ENCODE peak calls at places on chromosomes 12 and 14, in six cellular contexts. K, V, O, E, F and S are unnamed samples.
A peak's percentile ranks its signal among the peaks of the same experiment; 100 is the strongest.

GRCh38 chr14:20690848-20691640 is 2.5 kb downstream of the ANG start:
- DNase-seq in K (peak; percentile 48), V (peak; percentile 60), O (peak; percentile 36), E (peak; percentile 84), F (peak; percentile 60), S (no peak)

GRCh38 chr12:55142896-55143870 is 17.0 kb downstream of the OR9K2 start:
- DNase-seq in K (no peak), V (peak; percentile 25), O (no peak), E (peak; percentile 40), F (peak; percentile 41), S (no peak)

GRCh38 chr14:33709286-33709685 is 241.6 kb downstream of the EGLN3 start:
- DNase-seq in K (no peak), V (no peak), O (no peak), E (no peak), F (no peak), S (no peak)

GRCh38 chr14:39107624-39108023 is 4.6 kb upstream of the SEC23A start:
- DNase-seq in K (no peak), V (no peak), O (peak; percentile 21), E (peak; percentile 78), F (no peak), S (no peak)

GRCh38 chr12:99984271-99985128 is at the start of gene ANKS1B:
- DNase-seq in K (peak; percentile 24), V (no peak), O (peak; percentile 36), E (no peak), F (no peak), S (peak; percentile 68)

GRCh38 chr12:93008044-93008778 is 79.1 kb upstream of the EEA1 start:
- DNase-seq in K (no peak), V (no peak), O (no peak), E (peak; percentile 62), F (no peak), S (no peak)

GRCh38 chr12:121786441-121786825 is 7.1 kb downstream of the RHOF start:
- DNase-seq in K (peak; percentile 88), V (no peak), O (no peak), E (peak; percentile 68), F (peak; percentile 99), S (no peak)

GRCh38 chr14:36207500-36207899 is 31.0 kb upstream of the PTCSC3 start:
- DNase-seq in K (no peak), V (no peak), O (no peak), E (peak; percentile 35), F (no peak), S (no peak)

GRCh38 chr12:123519151-123520001 is 14.1 kb downstream of the RILPL1 start:
- DNase-seq in K (peak; percentile 11), V (no peak), O (no peak), E (peak; percentile 84), F (no peak), S (no peak)

GRCh38 chr12:106648736-106649135 is 65.9 kb downstream of the RFX4 start:
- DNase-seq in K (no peak), V (no peak), O (no peak), E (no peak), F (no peak), S (peak; percentile 39)

GRCh38 chr14:76333664-76334063 is 42.3 kb upstream of the ESRRB start:
- DNase-seq in K (no peak), V (no peak), O (no peak), E (no peak), F (no peak), S (no peak)

GRCh38 chr12:54364413-54364812 is at the start of gene GPR84:
- DNase-seq in K (no peak), V (no peak), O (no peak), E (no peak), F (no peak), S (no peak)

GRCh38 chr14:24943024-24943423 is 106.9 kb downstream of the STXBP6 start:
- DNase-seq in K (peak; percentile 17), V (no peak), O (no peak), E (no peak), F (no peak), S (no peak)

GRCh38 chr12:87796961-87797516 is 232.2 kb downstream of the C12orf50 start:
- DNase-seq in K (no peak), V (no peak), O (no peak), E (no peak), F (no peak), S (no peak)

GRCh38 chr12:80648866-80649265 is 58.6 kb upstream of the MYF6 start:
- DNase-seq in K (no peak), V (no peak), O (no peak), E (no peak), F (no peak), S (no peak)

GRCh38 chr14:63155511-63156189 is 48.6 kb upstream of the RHOJ start:
- DNase-seq in K (no peak), V (no peak), O (no peak), E (no peak), F (no peak), S (no peak)

GRCh38 chr14:90905531-90905930 is 89.3 kb upstream of the TTC7B start:
- DNase-seq in K (no peak), V (no peak), O (peak; percentile 5), E (no peak), F (no peak), S (no peak)

GRCh38 chr14:90900712-90901111 is 84.5 kb upstream of the TTC7B start:
- DNase-seq in K (no peak), V (no peak), O (no peak), E (no peak), F (no peak), S (no peak)

GRCh38 chr14:90907178-90907577 is 90.9 kb upstream of the TTC7B start:
- DNase-seq in K (no peak), V (no peak), O (no peak), E (no peak), F (no peak), S (no peak)

GRCh38 chr14:90903101-90903500 is 86.9 kb upstream of the TTC7B start:
- DNase-seq in K (peak; percentile 69), V (peak; percentile 13), O (peak; percentile 16), E (peak; percentile 40), F (peak; percentile 45), S (no peak)
- TF ChIP-seq POLR2AphosphoS5 in K (no peak), V (no peak), O (no peak), E (no peak), F (no peak), S (no peak)

DNA sequence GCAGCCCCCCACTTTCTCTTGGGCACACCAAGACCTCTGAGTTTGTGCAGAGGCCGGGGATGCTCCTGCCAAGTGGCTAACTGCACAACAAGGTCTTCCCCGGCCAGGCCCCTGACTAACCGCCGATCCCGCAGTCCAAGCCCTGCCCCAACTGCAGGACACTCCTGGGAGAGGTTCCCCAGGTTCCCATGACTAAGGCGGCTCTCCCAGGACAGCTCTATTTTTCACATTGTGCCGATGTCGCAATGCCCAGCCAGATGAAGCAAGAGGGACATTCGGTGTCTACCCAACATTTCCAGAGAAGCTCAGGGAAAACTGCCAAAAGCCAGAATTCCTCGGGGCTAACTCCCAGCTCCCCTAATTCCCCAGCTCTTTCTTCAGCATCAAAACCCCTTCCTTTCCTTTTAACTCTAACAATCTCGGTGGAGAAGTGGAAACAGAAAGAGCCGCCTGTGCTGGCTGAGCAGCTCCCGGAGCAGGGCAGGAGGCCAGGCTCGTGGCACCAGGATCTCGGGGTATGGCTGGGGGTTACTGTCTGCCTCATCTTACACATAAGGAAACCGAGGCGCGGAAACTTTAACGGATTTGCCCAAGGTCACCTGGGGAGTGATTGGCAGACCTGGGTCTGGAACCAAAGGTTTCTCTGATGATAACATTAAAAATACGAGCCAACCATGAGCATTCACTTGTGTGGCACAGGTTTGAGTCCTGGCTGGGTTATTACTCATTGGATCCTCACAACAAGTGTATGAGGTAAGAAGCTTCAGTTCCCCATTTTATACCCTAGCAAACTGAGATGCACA is 318.3 kb downstream of the BCL11B start:
- DNase-seq in K (peak; percentile 59), V (no peak), O (no peak), E (no peak), F (no peak), S (peak; percentile 92)
- TF ChIP-seq POLR2AphosphoS5 in K (peak; percentile 42), V (no peak), O (no peak), E (no peak), F (no peak), S (peak; percentile 17)

DNA sequence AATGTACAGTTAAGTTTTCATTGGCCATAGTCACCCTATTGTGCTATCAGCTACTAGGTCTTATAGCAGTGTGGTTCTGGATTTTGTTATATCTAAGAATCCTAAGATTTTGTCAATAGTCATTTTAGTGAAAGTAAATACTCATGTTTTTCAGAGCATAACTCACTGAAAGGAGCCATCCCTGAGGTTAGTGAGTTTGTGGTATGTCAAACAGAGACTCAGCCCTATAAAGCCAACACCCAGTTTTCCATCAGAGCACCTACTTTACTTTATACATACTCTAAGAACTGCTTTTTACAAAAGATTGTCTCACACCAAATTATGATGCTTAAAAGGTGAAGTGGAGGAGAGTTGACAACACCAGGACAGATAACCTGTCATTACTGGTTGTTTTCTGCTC is 686.3 kb upstream of the LRFN5 start:
- DNase-seq in K (no peak), V (no peak), O (no peak), E (no peak), F (no peak), S (no peak)
- TF ChIP-seq POLR2AphosphoS5 in K (no peak), V (no peak), O (no peak), E (no peak), F (no peak), S (no peak)

GRCh38 chr12:50545783-50546182 is 41.0 kb downstream of the DIP2B start:
- DNase-seq in K (peak; percentile 66), V (no peak), O (no peak), E (no peak), F (no peak), S (no peak)

GRCh38 chr12:50549885-50550284 is 45.1 kb downstream of the DIP2B start:
- DNase-seq in K (no peak), V (no peak), O (no peak), E (no peak), F (no peak), S (no peak)

GRCh38 chr12:50546441-50547318 is 41.9 kb downstream of the DIP2B start:
- DNase-seq in K (no peak), V (no peak), O (no peak), E (no peak), F (no peak), S (no peak)

GRCh38 chr12:50545213-50545612 is 40.4 kb downstream of the DIP2B start:
- DNase-seq in K (no peak), V (no peak), O (no peak), E (no peak), F (no peak), S (no peak)

GRCh38 chr12:50547742-50548141 is 43.0 kb downstream of the DIP2B start:
- DNase-seq in K (no peak), V (no peak), O (no peak), E (no peak), F (no peak), S (no peak)
- TF ChIP-seq POLR2AphosphoS5 in K (no peak), V (no peak), O (no peak), E (no peak), F (no peak), S (no peak)

GRCh38 chr12:120056739-120057138 is 59.8 kb downstream of the RAB35 start:
- DNase-seq in K (no peak), V (no peak), O (no peak), E (no peak), F (no peak), S (no peak)
- TF ChIP-seq POLR2AphosphoS5 in K (no peak), V (no peak), O (no peak), E (no peak), F (no peak), S (no peak)

DNA sequence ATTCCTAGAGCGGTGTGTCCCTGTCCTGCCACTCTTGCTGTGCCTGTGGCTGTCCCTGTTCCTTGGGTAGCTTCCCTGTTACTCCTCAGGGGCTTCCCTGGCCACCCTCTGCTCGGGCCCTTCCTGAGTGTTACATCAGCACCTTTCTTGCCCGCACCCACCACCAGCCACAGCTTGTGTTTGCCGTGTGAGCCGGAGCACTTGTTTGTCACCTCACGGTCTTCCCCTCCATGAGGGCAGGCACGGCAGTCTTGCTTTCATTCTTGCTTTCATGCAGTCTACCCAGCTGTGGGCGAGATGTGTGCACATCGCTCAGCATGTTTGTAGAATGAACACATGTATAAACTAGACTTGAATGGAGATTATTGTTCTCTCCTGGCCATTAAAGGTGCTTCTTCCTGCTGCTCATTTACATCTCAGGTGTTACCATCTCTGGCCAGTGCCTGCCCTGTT is 42.0 kb downstream of the TRAF3 start:
- DNase-seq in K (peak; percentile 72), V (no peak), O (no peak), E (peak; percentile 77), F (no peak), S (no peak)
- TF ChIP-seq POLR2AphosphoS5 in K (peak; percentile 34), V (no peak), O (no peak), E (no peak), F (no peak), S (no peak)